ENCODE peak calls at places on chromosomes 4 and X, in ten cellular contexts. V is naive thymus-derived CD4-positive, alpha-beta T cell; L is NCI-H510A treated with DMSO at 0.1 percent for 48 hours; U is HCT116; C is NCI-H1092 treated with DMSO at 0.1 percent for 48 hours; M is OCI-M1; S is ovary; Y is stimulated activated CD8-positive, alpha-beta memory T cell treated with anti-CD3 and anti-CD28 coated beads, Interleukin-2, amount 100 ng/mL, for 1 hour; I is renal cortical epithelial cell; X is amniotic stem cell. E is an unnamed sample.

GRCh38 chr4:122739174-122739573 is 6.7 kb downstream of the BBS12 start:
- DNase-seq in L (no peak), S (no peak), X (peak), M (no peak), I (peak), V (no peak), C (no peak), Y (no peak), U (no peak), E (peak)

GRCh38 chr4:128427832-128428366 is 140.3 kb upstream of the PGRMC2 start:
- DNase-seq in L (peak), V (no peak), U (peak), C (peak), Y (no peak), I (peak), M (peak), X (peak), S (no peak), E (peak)

GRCh38 chr4:105548483-105548882 is 3.9 kb upstream of the ARHGEF38 start:
- DNase-seq in I (peak), U (no peak), Y (no peak), L (no peak), M (no peak), X (no peak), C (no peak), S (no peak), V (no peak), E (no peak)

GRCh38 chr4:39032218-39033085 is at the start of gene TMEM156:
- DNase-seq in C (no peak), U (no peak), S (no peak), Y (no peak), M (peak), X (no peak), L (peak), I (peak), V (peak), E (no peak)

GRCh38 chr4:20480161-20480947 is 219.9 kb upstream of the PACRGL start:
- DNase-seq in Y (no peak), V (no peak), I (no peak), X (no peak), U (no peak), S (no peak), C (no peak), L (no peak), M (no peak), E (no peak)

GRCh38 chrX:20857746-20858145 is 516.5 kb upstream of the CNKSR2 start:
- DNase-seq in M (no peak), L (no peak), I (peak), C (no peak), X (no peak), V (no peak), U (no peak), S (no peak), Y (no peak), E (peak)

GRCh38 chr4:110245567-110245966 is 47.2 kb upstream of the ELOVL6 start:
- DNase-seq in U (no peak), Y (no peak), M (peak), C (no peak), L (no peak), V (no peak), I (peak), S (no peak), X (peak), E (peak)

GRCh38 chr4:96093057-96093456 is 253.2 kb downstream of the PDHA2 start:
- DNase-seq in X (no peak), I (no peak), L (no peak), C (peak), U (no peak), Y (no peak), V (no peak), S (no peak), M (no peak), E (no peak)

GRCh38 chr4:24582235-24582863 is 2.0 kb downstream of the DHX15 start:
- DNase-seq in Y (no peak), L (no peak), I (no peak), M (peak), C (no peak), X (no peak), U (no peak), S (no peak), V (no peak), E (no peak)

GRCh38 chr4:127732623-127733199 is 2.5 kb downstream of the SLC25A31 start:
- DNase-seq in L (peak), U (peak), X (peak), V (no peak), S (no peak), M (peak), Y (no peak), C (peak), I (peak), E (peak)

GRCh38 chrX:16528620-16529019 is 121.3 kb upstream of the S100G start:
- DNase-seq in X (no peak), L (no peak), I (no peak), C (no peak), Y (no peak), V (peak), M (no peak), S (no peak), U (no peak), E (no peak)

GRCh38 chr4:145011636-145012035 is 86.4 kb downstream of the ANAPC10 start:
- DNase-seq in L (no peak), Y (no peak), X (no peak), U (no peak), C (no peak), S (no peak), I (no peak), M (no peak), V (no peak), E (no peak)

GRCh38 chr4:38601244-38601915 is 62.6 kb upstream of the KLF3 start:
- DNase-seq in C (peak), U (no peak), L (peak), S (no peak), Y (no peak), V (no peak), M (peak), X (no peak), I (peak), E (peak)

GRCh38 chr4:45629717-45630116 is 494.1 kb downstream of the GABRG1 start:
- DNase-seq in C (no peak), M (no peak), I (no peak), U (no peak), L (no peak), S (no peak), Y (no peak), V (no peak), X (no peak), E (no peak)

GRCh38 chr4:99817310-99817885 is 771 bp downstream of the DAPP1 start:
- DNase-seq in M (peak), I (peak), U (no peak), Y (no peak), V (no peak), C (no peak), X (no peak), S (no peak), L (no peak), E (no peak)

GRCh38 chr4:114442846-114443245 is 155.8 kb upstream of the UGT8 start:
- DNase-seq in Y (no peak), L (no peak), M (no peak), U (no peak), X (no peak), S (no peak), I (no peak), C (no peak), V (no peak), E (no peak)

GRCh38 chrX:154437398-154437752 is 421 bp downstream of the GDI1 start:
- DNase-seq in I (no peak), L (no peak), X (no peak), V (no peak), M (no peak), C (no peak), S (no peak), Y (no peak), U (no peak), E (no peak)

GRCh38 chr4:70778888-70779422 is 57.2 kb downstream of the RUFY3 start:
- DNase-seq in Y (no peak), X (no peak), U (no peak), I (no peak), L (peak), M (no peak), V (no peak), C (no peak), S (peak), E (no peak)

GRCh38 chrX:123084797-123085196 is 99.3 kb upstream of the GRIA3 start:
- DNase-seq in U (no peak), Y (no peak), C (no peak), M (no peak), V (no peak), L (no peak), I (peak), S (no peak), X (no peak), E (peak)

GRCh38 chrX:17441965-17442364 is 67.0 kb downstream of the NHS start:
- DNase-seq in S (no peak), V (no peak), I (peak), C (no peak), Y (no peak), L (no peak), X (no peak), M (no peak), U (no peak), E (no peak)

GRCh38 chrX:68254738-68255645 is 178.3 kb downstream of the OPHN1 start:
- DNase-seq in S (no peak), M (no peak), L (no peak), U (no peak), Y (no peak), I (peak), C (no peak), V (no peak), X (no peak), E (no peak)

GRCh38 chr4:165137205-165137604 is 24.5 kb upstream of the TMEM192 start:
- DNase-seq in S (no peak), X (no peak), C (no peak), Y (no peak), L (no peak), I (no peak), M (no peak), U (no peak), V (no peak), E (no peak)

GRCh38 chrX:72023071-72023470 is 108.6 kb downstream of the RTL5 start:
- DNase-seq in Y (no peak), I (no peak), V (no peak), C (no peak), L (no peak), X (no peak), U (no peak), S (no peak), M (no peak), E (no peak)

GRCh38 chr4:10917475-10918103 is 233.0 kb upstream of the CLNK start:
- DNase-seq in I (no peak), U (no peak), V (no peak), C (peak), Y (no peak), S (no peak), L (peak), M (no peak), X (no peak), E (no peak)

GRCh38 chrX:22246620-22247019 is 26.1 kb upstream of the CBLL2 start:
- DNase-seq in M (no peak), V (no peak), I (peak), C (no peak), Y (no peak), L (no peak), X (no peak), U (no peak), S (no peak), E (no peak)

GRCh38 chr4:161762796-161763195 is 401.0 kb downstream of the FSTL5 start:
- DNase-seq in V (no peak), I (peak), M (no peak), C (no peak), X (peak), U (no peak), Y (no peak), S (no peak), L (no peak), E (peak)

GRCh38 chr4:1019726-1020470 is 8.5 kb downstream of the FGFRL1 start:
- DNase-seq in L (no peak), C (no peak), Y (no peak), S (no peak), U (no peak), M (no peak), I (no peak), V (no peak), X (no peak), E (no peak)

GRCh38 chr4:131447883-131448282 is 1701.2 kb upstream of the PCDH10 start:
- DNase-seq in U (no peak), Y (no peak), L (no peak), X (no peak), V (no peak), I (no peak), C (no peak), S (no peak), M (no peak), E (no peak)

GRCh38 chr4:81919238-81919637 is 447.5 kb upstream of the RASGEF1B start:
- DNase-seq in Y (no peak), I (peak), L (peak), S (no peak), C (peak), V (no peak), X (no peak), M (peak), U (peak), E (no peak)

GRCh38 chr4:120053916-120054315 is 12.7 kb downstream of the MAD2L1 start:
- DNase-seq in S (no peak), I (no peak), X (no peak), V (no peak), L (no peak), C (no peak), U (no peak), Y (no peak), M (peak), E (no peak)

GRCh38 chr4:130368668-130369067 is 1272.7 kb downstream of the C4orf33 start:
- DNase-seq in M (no peak), I (no peak), Y (no peak), L (peak), S (no peak), V (no peak), U (no peak), X (no peak), C (no peak), E (no peak)

E was measured in skeletal muscle cell.